ENCODE peak calls at places on chromosome 13, in ten cellular contexts. Z, O, L, D, W, U, H, E, S and A are unnamed samples.

GRCh38 chr13:109371066-109371465 is 415.3 kb downstream of the IRS2 start:
- DNase-seq in Z (no peak), O (no peak), L (no peak), D (no peak), W (no peak), U (no peak), H (no peak), E (no peak), S (no peak), A (no peak)

GRCh38 chr13:24176351-24177101 is 16.0 kb downstream of the SPATA13 start:
- DNase-seq in Z (no peak), O (no peak), L (no peak), D (no peak), W (peak), U (no peak), H (peak), E (no peak), S (no peak), A (no peak)

GRCh38 chr13:113447596-113447995 is 5.7 kb downstream of the ADPRHL1 start:
- DNase-seq in Z (no peak), O (no peak), L (no peak), D (no peak), W (no peak), U (no peak), H (no peak), E (no peak), S (no peak), A (no peak)

GRCh38 chr13:78185700-78186099 is 267.1 kb upstream of the EDNRB start:
- DNase-seq in Z (no peak), O (no peak), L (no peak), D (no peak), W (no peak), U (no peak), H (no peak), E (no peak), S (no peak), A (no peak)

GRCh38 chr13:44237276-44237767 is 136.3 kb upstream of the SERP2 start:
- DNase-seq in Z (peak), O (no peak), L (no peak), D (peak), W (no peak), U (no peak), H (peak), E (no peak), S (no peak), A (no peak)

GRCh38 chr13:101942038-101942437 is 459.8 kb downstream of the FGF14 start:
- DNase-seq in Z (peak), O (no peak), L (no peak), D (peak), W (peak), U (peak), H (no peak), E (peak), S (no peak), A (peak)

GRCh38 chr13:53189162-53189561 is 160.5 kb downstream of the OLFM4 start:
- DNase-seq in Z (no peak), O (no peak), L (no peak), D (no peak), W (no peak), U (peak), H (no peak), E (no peak), S (no peak), A (no peak)

GRCh38 chr13:110390572-110390971 is 83.5 kb downstream of the COL4A2 start:
- DNase-seq in Z (no peak), O (no peak), L (no peak), D (peak), W (no peak), U (no peak), H (no peak), E (no peak), S (no peak), A (no peak)

GRCh38 chr13:45367358-45367757 is 26.4 kb upstream of the TPT1 start:
- DNase-seq in Z (peak), O (peak), L (peak), D (peak), W (peak), U (peak), H (no peak), E (peak), S (peak), A (peak)